ENCODE peak calls at places on chromosomes 16 and 17, in seven cellular contexts. J, X, P, M, R, C and G are unnamed samples.

GRCh38 chr17:1916339-1916738 is 86.5 kb downstream of the RPA1 start:
- DNase-seq in J (no peak), X (no peak), P (no peak), M (no peak), R (no peak), C (no peak), G (no peak)

GRCh38 chr17:6599364-6599763 is 41.1 kb downstream of the KIAA0753 start:
- DNase-seq in J (peak; percentile 35), X (no peak), P (no peak), M (no peak), R (no peak), C (no peak), G (no peak)

GRCh38 chr16:85330694-85331188 is 218.5 kb upstream of the CIBAR2 start:
- DNase-seq in J (peak; percentile 43), X (peak; percentile 43), P (peak; percentile 78), M (peak; percentile 81), R (no peak), C (no peak), G (no peak)

GRCh38 chr17:78979780-78980623 is at the start of gene LGALS3BP:
- DNase-seq in J (no peak), X (peak; percentile 12), P (peak; percentile 86), M (no peak), R (no peak), C (peak; percentile 11), G (peak; percentile 93)

GRCh38 chr16:84501077-84501735 is 3.3 kb downstream of the MEAK7 start:
- DNase-seq in J (no peak), X (no peak), P (peak; percentile 41), M (no peak), R (peak; percentile 59), C (no peak), G (no peak)

GRCh38 chr16:49932943-49933342 is 77.0 kb upstream of the ZNF423 start:
- DNase-seq in J (no peak), X (no peak), P (no peak), M (no peak), R (no peak), C (no peak), G (no peak)

GRCh38 chr17:41813699-41814124 is 908 bp downstream of the FKBP10 start:
- DNase-seq in J (no peak), X (no peak), P (no peak), M (no peak), R (no peak), C (no peak), G (no peak)

GRCh38 chr16:8967437-8967821 is 3.7 kb upstream of the USP7 start:
- DNase-seq in J (no peak), X (no peak), P (no peak), M (no peak), R (no peak), C (no peak), G (no peak)

GRCh38 chr17:4852504-4853075 is 19.4 kb downstream of the MINK1 start:
- DNase-seq in J (no peak), X (peak; percentile 25), P (no peak), M (no peak), R (no peak), C (peak; percentile 62), G (no peak)

GRCh38 chr16:56851671-56852400 is 13.2 kb upstream of the SLC12A3 start:
- DNase-seq in J (no peak), X (no peak), P (no peak), M (no peak), R (peak; percentile 40), C (no peak), G (no peak)

GRCh38 chr16:27432600-27432957 is 30.6 kb downstream of the IL21R start:
- DNase-seq in J (no peak), X (no peak), P (no peak), M (peak; percentile 6), R (no peak), C (no peak), G (peak; percentile 27)

GRCh38 chr16:4607841-4608703 is 6.6 kb downstream of the UBALD1 start:
- DNase-seq in J (no peak), X (no peak), P (no peak), M (no peak), R (no peak), C (no peak), G (no peak)

GRCh38 chr17:61669522-61669921 is 78.5 kb upstream of the NACA2 start:
- DNase-seq in J (no peak), X (no peak), P (no peak), M (no peak), R (no peak), C (no peak), G (no peak)

GRCh38 chr17:29243792-29244191 is 2.9 kb upstream of the CRYBA1 start:
- DNase-seq in J (no peak), X (no peak), P (no peak), M (peak; percentile 22), R (no peak), C (no peak), G (no peak)

GRCh38 chr17:45092932-45093430 is 31.9 kb downstream of the NMT1 start:
- DNase-seq in J (no peak), X (peak; percentile 96), P (peak; percentile 86), M (no peak), R (peak; percentile 90), C (no peak), G (peak; percentile 96)

GRCh38 chr16:20094157-20094556 is 20.5 kb upstream of the GPR139 start:
- DNase-seq in J (no peak), X (no peak), P (no peak), M (no peak), R (no peak), C (no peak), G (no peak)